ENCODE peak calls at places on chromosomes 5 and 9, in four cellular contexts. L is heart left ventricle, P is right cardiac atrium, A is Panc1. U is an unnamed sample. For H3K4me1, the result is how much of the 10 kb centered on the place peaks cover.

GRCh38 chr5:179265529-179266290 is 79.6 kb downstream of the ADAMTS2 start:
- DNase-seq in P (peak), A (no peak), L (peak), U (peak)

GRCh38 chr9:109705515-109705914 is 74.5 kb upstream of the PALM2AKAP2 start:
- DNase-seq in A (peak), P (no peak), L (no peak), U (no peak)

GRCh38 chr5:108763222-108763864 is 15.6 kb downstream of the FER start:
- DNase-seq in P (no peak), A (no peak), L (no peak), U (no peak)

GRCh38 chr9:16744386-16744785 is 126.1 kb downstream of the BNC2 start:
- DNase-seq in L (no peak), P (no peak), A (no peak), U (no peak)

GRCh38 chr5:60102961-60103683 is 209.6 kb upstream of the PDE4D start:
- DNase-seq in A (no peak), L (no peak), P (no peak), U (peak)

GRCh38 chr5:93883459-93883858 is 142.1 kb upstream of the POU5F2 start:
- DNase-seq in L (no peak), P (no peak), A (no peak), U (no peak)

GRCh38 chr5:6343951-6344596 is 34.3 kb downstream of the MED10 start:
- DNase-seq in L (no peak), P (no peak), A (no peak), U (no peak)

GRCh38 chr5:179866241-179867078 is 7.8 kb upstream of the MRNIP start:
- DNase-seq in L (no peak), P (no peak), A (no peak), U (no peak)

GRCh38 chr5:31415009-31415923 is 116.6 kb downstream of the DROSHA start:
- DNase-seq in P (no peak), A (no peak), L (no peak), U (no peak)

GRCh38 chr9:76738402-76738801 is 25.8 kb upstream of the PCA3 start:
- DNase-seq in A (no peak), P (no peak), L (no peak), U (no peak)

GRCh38 chr5:167096816-167097215 is 1194.6 kb upstream of the WWC1 start:
- DNase-seq in L (no peak), A (no peak), P (no peak), U (no peak)

GRCh38 chr9:124450931-124451661 is 845 bp downstream of the ADGRD2 start:
- DNase-seq in A (no peak), L (no peak), P (no peak), U (no peak)

GRCh38 chr9:124450241-124450924 is at the start of gene ADGRD2:
- DNase-seq in L (no peak), A (no peak), P (peak), U (no peak)

GRCh38 chr9:124449381-124450151 is 685 bp upstream of the ADGRD2 start:
- DNase-seq in A (no peak), L (no peak), P (no peak), U (no peak)

GRCh38 chr9:124447297-124447661 is 3.0 kb upstream of the ADGRD2 start:
- DNase-seq in L (no peak), P (no peak), A (no peak), U (no peak)

GRCh38 chr9:124448019-124448418 is 2.2 kb upstream of the ADGRD2 start:
- DNase-seq in A (no peak), L (peak), P (peak), U (no peak)
- H3K4me1 ChIP-seq in A (under half), L (under half), P (under half), U (under half)

GRCh38 chr9:134416385-134417022 is 90.2 kb downstream of the RXRA start:
- DNase-seq in L (no peak), A (no peak), P (no peak), U (no peak)
- H3K4me1 ChIP-seq in L (under half), A (under half), P (under half), U (under half)

GRCh38 chr5:14270212-14270702 is 127.1 kb downstream of the TRIO start:
- DNase-seq in A (no peak), P (no peak), L (peak), U (no peak)
- H3K4me1 ChIP-seq in A (half or more), P (under half), L (under half), U (under half)

DNA sequence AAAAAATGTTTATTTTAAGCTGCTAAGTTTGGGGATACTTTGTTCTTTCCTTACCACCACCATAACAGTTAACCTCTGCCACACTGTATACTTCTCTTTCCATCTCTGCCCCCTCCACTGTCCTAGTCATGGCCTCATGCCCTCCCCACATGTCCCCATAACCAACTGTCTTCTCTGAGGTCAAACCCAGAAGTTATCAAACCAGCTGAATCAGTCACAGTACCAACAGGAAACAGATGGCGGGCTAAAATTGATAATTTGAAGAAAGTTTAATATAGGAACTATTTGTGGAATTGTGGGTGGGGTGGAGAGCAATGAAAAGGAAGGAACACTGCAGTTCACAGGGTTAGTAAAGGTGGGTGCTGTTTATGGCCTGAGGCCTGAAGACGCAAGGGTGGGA is 5.7 kb upstream of the DCTN4 start:
- DNase-seq in A (no peak), L (no peak), P (no peak), U (no peak)
- H3K4me1 ChIP-seq in A (under half), L (under half), P (under half), U (under half)

DNA sequence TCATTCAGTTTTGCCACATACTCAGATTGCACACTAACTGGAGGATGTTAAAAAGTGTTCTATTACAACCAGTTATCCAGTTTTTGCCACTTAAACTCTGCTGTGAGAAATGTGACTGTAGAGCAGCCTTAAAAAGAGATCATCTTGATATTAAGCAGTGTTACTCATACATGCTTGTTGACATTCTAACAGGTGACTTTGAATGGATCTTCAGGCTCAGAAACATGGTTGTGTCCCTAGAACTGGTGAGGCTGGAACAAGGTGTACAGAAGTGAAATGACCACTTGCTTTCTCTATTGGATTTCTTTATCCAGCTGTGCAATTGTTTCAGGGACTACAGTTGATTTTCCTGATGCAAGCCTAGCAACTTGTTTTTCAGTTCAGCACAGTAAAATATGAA is 166.1 kb upstream of the CCDC152 start:
- DNase-seq in A (no peak), P (no peak), L (no peak), U (no peak)
- H3K4me1 ChIP-seq in A (under half), P (under half), L (under half), U (under half)

GRCh38 chr9:133369419-133369818 is 6.4 kb downstream of the SURF4 start:
- DNase-seq in L (no peak), A (no peak), P (no peak), U (no peak)
- H3K4me1 ChIP-seq in L (under half), A (under half), P (under half), U (under half)

GRCh38 chr9:98961513-98962180 is 17.9 kb downstream of the COL15A1 start:
- DNase-seq in P (no peak), A (no peak), L (no peak), U (no peak)
- H3K4me1 ChIP-seq in P (under half), A (under half), L (under half), U (under half)